ENCODE peak calls at places on chromosomes 6 and 20, in five cellular contexts. T, W, V, Q and K are unnamed samples.

GRCh38 chr6:54244430-54244829 is 63.8 kb upstream of the TINAG start:
- DNase-seq in T (no peak), W (peak), V (peak), Q (no peak), K (no peak)

GRCh38 chr6:26183581-26184408 is 96.6 kb downstream of the HFE start:
- DNase-seq in T (peak), W (peak), V (peak), Q (peak), K (peak)

GRCh38 chr6:165766026-165766425 is 103.0 kb upstream of the PDE10A start:
- DNase-seq in T (no peak), W (no peak), V (no peak), Q (no peak), K (no peak)

GRCh38 chr6:14824835-14825223 is 421.0 kb upstream of the JARID2 start:
- DNase-seq in T (no peak), W (no peak), V (no peak), Q (no peak), K (no peak)

GRCh38 chr6:6131492-6132109 is 124.9 kb upstream of the NRN1 start:
- DNase-seq in T (peak), W (no peak), V (no peak), Q (peak), K (no peak)

GRCh38 chr20:62276448-62276847 is 26.3 kb upstream of the ADRM1 start:
- DNase-seq in T (peak), W (no peak), V (no peak), Q (no peak), K (no peak)

GRCh38 chr20:62123450-62124118 is 1.3 kb downstream of the LSM14B start:
- DNase-seq in T (no peak), W (peak), V (peak), Q (no peak), K (no peak)

GRCh38 chr6:166551797-166552495 is 34.5 kb downstream of the RAMACL start:
- DNase-seq in T (no peak), W (no peak), V (no peak), Q (no peak), K (no peak)